ENCODE peak calls at places on chromosomes 6 and 20, in eight cellular contexts. Z is vagina, O is cardiac fibroblast, R is ascending aorta, Y is cardiac muscle cell, N is A549, X is keratinocyte, U is GM23338. E is an unnamed sample.

GRCh38 chr6:27280064-27280539 is 32.0 kb downstream of the POM121L2 start:
- DNase-seq in Z (no peak), O (peak; percentile 51), R (no peak), Y (peak; percentile 37), N (peak; percentile 72), X (no peak), U (peak; percentile 82), E (no peak)

GRCh38 chr6:43758617-43759050 is 11.4 kb upstream of the VEGFA start:
- DNase-seq in Z (no peak), O (no peak), R (no peak), Y (peak; percentile 75), N (no peak), X (no peak), U (peak; percentile 91), E (no peak)

GRCh38 chr20:45176526-45176925 is 1.8 kb downstream of the PI3 start:
- DNase-seq in Z (no peak), O (no peak), R (no peak), Y (no peak), N (no peak), X (no peak), U (no peak), E (no peak)

GRCh38 chr6:79874531-79875132 is 72.7 kb downstream of the ELOVL4 start:
- DNase-seq in Z (no peak), O (peak; percentile 17), R (no peak), Y (no peak), N (no peak), X (no peak), U (no peak), E (no peak)

GRCh38 chr20:50645253-50646068 is 45.9 kb downstream of the RIPOR3 start:
- DNase-seq in Z (no peak), O (peak; percentile 99), R (peak; percentile 33), Y (peak; percentile 60), N (peak; percentile 99), X (peak; percentile 94), U (peak; percentile 95), E (no peak)

GRCh38 chr6:21500314-21500713 is 93.2 kb upstream of the SOX4 start:
- DNase-seq in Z (no peak), O (no peak), R (no peak), Y (no peak), N (no peak), X (no peak), U (no peak), E (no peak)

GRCh38 chr20:21101453-21102251 is 4.5 kb downstream of the LINC00237 start:
- DNase-seq in Z (no peak), O (no peak), R (no peak), Y (no peak), N (no peak), X (no peak), U (peak; percentile 83), E (no peak)

GRCh38 chr20:10609726-10610125 is 64.1 kb downstream of the JAG1 start:
- DNase-seq in Z (no peak), O (peak; percentile 68), R (no peak), Y (no peak), N (no peak), X (no peak), U (no peak), E (no peak)

GRCh38 chr20:24609757-24610156 is 140.3 kb downstream of the SYNDIG1 start:
- DNase-seq in Z (peak; percentile 87), O (no peak), R (no peak), Y (no peak), N (no peak), X (no peak), U (no peak), E (no peak)

GRCh38 chr20:60453388-60453787 is 495.2 kb downstream of the CDH26 start:
- DNase-seq in Z (no peak), O (no peak), R (no peak), Y (no peak), N (no peak), X (no peak), U (no peak), E (no peak)

GRCh38 chr20:50510706-50511401 is 671 bp downstream of the PTPN1 start:
- DNase-seq in Z (no peak), O (no peak), R (no peak), Y (peak; percentile 26), N (no peak), X (no peak), U (peak; percentile 16), E (no peak)

GRCh38 chr6:188821-189655 is 103.2 kb upstream of the DUSP22 start:
- DNase-seq in Z (no peak), O (peak; percentile 81), R (peak; percentile 41), Y (peak; percentile 88), N (peak; percentile 73), X (peak; percentile 50), U (peak; percentile 96), E (peak; percentile 78)

GRCh38 chr6:26103141-26103769 is 16.0 kb downstream of the HFE start:
- DNase-seq in Z (no peak), O (peak; percentile 73), R (no peak), Y (no peak), N (peak; percentile 44), X (no peak), U (no peak), E (no peak)

GRCh38 chr6:67292169-67292568 is 1342.9 kb upstream of the ADGRB3 start:
- DNase-seq in Z (no peak), O (no peak), R (no peak), Y (no peak), N (no peak), X (no peak), U (no peak), E (no peak)

GRCh38 chr6:51554029-51554428 is 533.4 kb downstream of the PKHD1 start:
- DNase-seq in Z (no peak), O (no peak), R (no peak), Y (no peak), N (no peak), X (no peak), U (no peak), E (no peak)

GRCh38 chr6:111871725-111872520 is 1.3 kb downstream of the FYN start:
- DNase-seq in Z (no peak), O (peak; percentile 41), R (no peak), Y (peak; percentile 45), N (no peak), X (no peak), U (peak; percentile 70), E (no peak)

GRCh38 chr20:8764289-8764962 is 304.5 kb upstream of the PLCB4 start:
- DNase-seq in Z (no peak), O (peak; percentile 38), R (no peak), Y (no peak), N (no peak), X (no peak), U (no peak), E (no peak)

GRCh38 chr6:55180258-55180657 is 5.9 kb downstream of the HCRTR2 start:
- DNase-seq in Z (no peak), O (no peak), R (no peak), Y (no peak), N (no peak), X (peak; percentile 5), U (no peak), E (no peak)

DNA sequence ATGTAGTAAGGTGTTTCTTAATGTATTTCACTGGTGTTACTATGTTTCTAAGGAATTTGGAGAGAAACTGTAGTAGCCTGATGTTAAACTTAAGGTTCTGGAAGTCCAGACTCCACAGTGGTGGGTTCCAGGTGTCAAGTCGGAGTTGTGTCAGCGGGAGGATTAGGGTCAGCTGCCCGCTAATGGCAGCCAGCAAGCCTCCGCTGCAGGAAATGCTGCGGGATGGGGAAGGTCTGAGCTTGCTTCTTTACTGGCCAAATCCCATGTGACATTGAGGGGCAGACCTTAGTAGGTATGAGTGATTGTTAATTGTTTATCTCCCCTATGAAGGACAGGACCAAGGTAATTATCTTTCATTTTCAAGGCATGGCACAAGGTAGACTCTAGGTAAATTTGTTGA is 3.7 kb upstream of the ARID1B start:
- DNase-seq in Z (no peak), O (no peak), R (no peak), Y (no peak), N (no peak), X (no peak), U (no peak), E (no peak)
- H3K4me3 ChIP-seq in Z (no peak overlapping the region), O (no peak overlapping the region), R (peak overlapping the region; percentile 45), Y (no peak overlapping the region), N (no peak overlapping the region), X (no peak overlapping the region), U (no peak overlapping the region), E (no peak overlapping the region)

DNA sequence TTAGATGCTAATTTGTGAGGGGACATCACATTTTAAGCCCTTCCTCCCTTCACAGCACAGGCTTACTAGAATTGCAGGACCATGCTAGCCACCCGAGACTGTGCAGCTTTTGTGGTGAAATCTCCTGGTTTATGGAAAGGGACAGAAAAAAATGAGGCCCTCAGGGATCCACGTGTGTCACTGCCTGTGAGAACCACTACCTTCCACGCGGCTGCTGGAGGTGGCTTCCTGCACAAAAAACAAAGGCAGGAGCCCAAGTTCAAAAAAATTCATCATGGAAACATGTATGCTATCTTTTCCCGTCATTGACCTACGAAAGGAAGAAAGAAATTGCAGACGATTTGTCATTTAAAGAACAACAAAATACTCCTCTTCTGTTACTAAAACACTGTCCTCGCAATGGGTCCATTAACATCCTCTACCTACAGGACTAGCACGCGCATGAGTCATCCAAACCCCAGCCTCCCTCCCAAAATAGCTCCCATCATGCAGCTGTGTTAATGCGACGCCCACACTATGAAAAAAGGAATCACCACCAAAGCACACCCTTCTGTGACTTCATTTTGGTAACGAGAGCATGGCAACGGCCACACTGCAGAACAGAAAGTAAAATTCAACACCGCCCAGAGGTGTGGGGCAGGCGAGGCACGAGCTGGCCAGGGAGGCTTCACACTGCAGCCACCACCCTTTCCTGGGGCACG is 45.7 kb downstream of the RAMACL start:
- DNase-seq in Z (no peak), O (no peak), R (no peak), Y (no peak), N (no peak), X (no peak), U (no peak), E (no peak)
- H3K4me3 ChIP-seq in Z (no peak overlapping the region), O (no peak overlapping the region), R (no peak overlapping the region), Y (no peak overlapping the region), N (no peak overlapping the region), X (peak overlapping the region; percentile 4), U (no peak overlapping the region), E (peak overlapping the region; percentile 13)

DNA sequence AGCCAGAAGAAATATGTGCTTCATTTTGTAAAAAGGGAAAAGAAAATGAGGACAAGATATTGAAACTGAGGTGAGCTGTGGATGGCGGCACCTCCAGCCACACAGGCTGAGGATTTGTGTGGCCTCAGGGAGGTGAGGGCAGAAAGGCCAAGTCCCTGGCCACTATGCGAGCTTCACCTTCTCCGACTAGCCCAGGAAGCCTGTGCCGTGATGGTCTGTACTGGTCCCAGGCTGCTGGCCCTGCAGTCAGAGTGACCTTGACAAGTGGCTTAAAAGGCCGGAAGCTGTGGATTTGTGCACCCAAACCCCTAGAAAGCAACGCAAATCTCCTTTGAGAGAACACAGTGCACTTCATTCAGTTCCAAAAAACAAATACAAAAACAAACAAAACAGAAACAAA is 48.1 kb downstream of the WDR27 start:
- DNase-seq in Z (no peak), O (no peak), R (no peak), Y (no peak), N (no peak), X (no peak), U (no peak), E (no peak)
- H3K4me3 ChIP-seq in Z (peak overlapping the region; percentile 28), O (no peak overlapping the region), R (peak overlapping the region; percentile 62), Y (no peak overlapping the region), N (no peak overlapping the region), X (no peak overlapping the region), U (no peak overlapping the region), E (peak overlapping the region; percentile 52)

DNA sequence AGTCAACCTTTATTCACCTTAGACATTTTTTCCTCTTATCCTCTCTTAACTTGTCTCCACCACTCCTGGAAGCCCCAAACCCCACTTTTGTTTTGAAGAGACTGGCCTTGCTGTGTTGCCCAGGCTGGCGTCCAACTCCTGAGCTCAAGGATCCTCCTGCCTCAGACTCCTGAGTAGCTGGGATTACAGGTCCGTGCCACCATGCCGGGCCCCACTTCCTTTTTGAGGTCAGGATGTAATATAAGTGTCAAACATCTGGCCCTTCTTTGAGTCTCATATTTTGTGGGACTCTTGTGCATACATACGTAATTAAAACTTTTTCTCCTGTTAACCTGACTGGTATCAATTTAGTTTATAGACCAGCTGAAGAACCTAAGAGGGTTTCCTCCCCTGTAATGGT is 1.4 kb upstream of the CDK19 start:
- DNase-seq in Z (no peak), O (no peak), R (no peak), Y (no peak), N (no peak), X (no peak), U (peak; percentile 10), E (no peak)
- H3K4me3 ChIP-seq in Z (no peak overlapping the region), O (no peak overlapping the region), R (no peak overlapping the region), Y (no peak overlapping the region), N (no peak overlapping the region), X (no peak overlapping the region), U (peak overlapping the region; percentile 41), E (no peak overlapping the region)

E was measured in suprapubic skin.